ENCODE peak calls at places on chromosomes 5 and 9, in seven cellular contexts. A, J, E, U, Y, F and P are unnamed samples.

GRCh38 chr9:37969130-37969529 is 65.2 kb upstream of the SLC25A51 start:
- DNase-seq in A (no peak), J (no peak), E (no peak), U (no peak), Y (no peak), F (no peak), P (no peak)

GRCh38 chr9:132669636-132670358 is at the start of gene DDX31:
- DNase-seq in A (peak), J (peak), E (peak), U (peak), Y (peak), F (peak), P (peak)

GRCh38 chr5:53407373-53407772 is 73.1 kb upstream of the FST start:
- DNase-seq in A (no peak), J (no peak), E (no peak), U (no peak), Y (no peak), F (no peak), P (no peak)

GRCh38 chr9:75239176-75239575 is 150.9 kb downstream of the OSTF1 start:
- DNase-seq in A (no peak), J (no peak), E (no peak), U (no peak), Y (no peak), F (no peak), P (no peak)

GRCh38 chr5:115555084-115555633 is 10.6 kb upstream of the FEM1C start:
- DNase-seq in A (no peak), J (no peak), E (no peak), U (no peak), Y (no peak), F (no peak), P (no peak)

GRCh38 chr5:117131876-117132275 is 557.3 kb upstream of the SEMA6A start:
- DNase-seq in A (peak), J (no peak), E (no peak), U (no peak), Y (no peak), F (no peak), P (no peak)

GRCh38 chr9:3337515-3337914 is 188.3 kb downstream of the RFX3 start:
- DNase-seq in A (no peak), J (no peak), E (peak), U (no peak), Y (no peak), F (no peak), P (no peak)

GRCh38 chr9:123395276-123396006 is 39.4 kb downstream of the CRB2 start:
- DNase-seq in A (peak), J (no peak), E (no peak), U (no peak), Y (peak), F (no peak), P (no peak)

GRCh38 chr5:132013711-132014110 is 2.3 kb upstream of the ACSL6 start:
- DNase-seq in A (no peak), J (no peak), E (no peak), U (no peak), Y (no peak), F (no peak), P (peak)

GRCh38 chr9:129111762-129112151 is 542 bp downstream of the PTPA start:
- DNase-seq in A (peak), J (peak), E (peak), U (peak), Y (peak), F (no peak), P (peak)

GRCh38 chr9:136860933-136861873 is 4.9 kb downstream of the EDF1 start:
- DNase-seq in A (no peak), J (no peak), E (no peak), U (no peak), Y (peak), F (no peak), P (peak)

GRCh38 chr5:52725065-52725746 is 62.5 kb upstream of the ITGA1 start:
- DNase-seq in A (peak), J (no peak), E (no peak), U (no peak), Y (no peak), F (no peak), P (no peak)

GRCh38 chr5:139745800-139746690 is 49.6 kb upstream of the PSD2 start:
- DNase-seq in A (peak), J (peak), E (no peak), U (no peak), Y (peak), F (no peak), P (no peak)

GRCh38 chr9:133763272-133764183 is 25.4 kb upstream of the SARDH start:
- DNase-seq in A (no peak), J (peak), E (peak), U (no peak), Y (peak), F (no peak), P (no peak)

GRCh38 chr9:95441081-95441480 is 75.7 kb downstream of the PTCH1 start:
- DNase-seq in A (no peak), J (no peak), E (no peak), U (no peak), Y (no peak), F (no peak), P (no peak)

GRCh38 chr5:106825379-106825778 is 845.4 kb downstream of the EFNA5 start:
- DNase-seq in A (no peak), J (no peak), E (no peak), U (no peak), Y (no peak), F (no peak), P (no peak)

GRCh38 chr9:2093920-2094597 is 78.9 kb downstream of the SMARCA2 start:
- DNase-seq in A (peak), J (no peak), E (peak), U (peak), Y (no peak), F (no peak), P (no peak)